ENCODE peak calls at places on chromosomes 7 and 10, in four cellular contexts. N, P, W and T are unnamed samples. For H3K4me1 and H3K27me3, the result is how much of the 10 kb centered on the place peaks cover.

GRCh38 chr10:49457686-49458085 is 61.8 kb upstream of the DRGX start:
- ATAC-seq in N (no peak), P (no peak), W (no peak), T (no peak)

GRCh38 chr7:116687801-116688201 is 15.8 kb downstream of the MET start:
- ATAC-seq in N (no peak), P (peak), W (no peak), T (no peak)

GRCh38 chr7:86930554-86931307 is 128.7 kb downstream of the ELAPOR2 start:
- ATAC-seq in N (no peak), P (no peak), W (no peak), T (no peak)

GRCh38 chr7:1027285-1028043 is 16.9 kb upstream of the GPR146 start:
- ATAC-seq in N (no peak), P (peak), W (no peak), T (no peak)

GRCh38 chr10:105679781-105680180 is 1038.7 kb downstream of the SORCS3 start:
- ATAC-seq in N (no peak), P (no peak), W (no peak), T (no peak)

GRCh38 chr7:55515569-55516279 is 56.6 kb downstream of the VOPP1 start:
- ATAC-seq in N (peak), P (no peak), W (peak), T (peak)

GRCh38 chr7:4943297-4943696 is 15.7 kb downstream of the MMD2 start:
- ATAC-seq in N (no peak), P (no peak), W (no peak), T (no peak)

GRCh38 chr10:119281581-119282071 is 74.3 kb downstream of the GRK5 start:
- ATAC-seq in N (no peak), P (peak), W (peak), T (peak)

GRCh38 chr10:6050801-6051445 is 11.2 kb downstream of the IL2RA start:
- ATAC-seq in N (peak), P (peak), W (peak), T (peak)

GRCh38 chr7:105364748-105365147 is 24.0 kb downstream of the SRPK2 start:
- ATAC-seq in N (no peak), P (no peak), W (peak), T (no peak)

GRCh38 chr7:46949270-46949931 is 632.5 kb downstream of the TNS3 start:
- ATAC-seq in N (no peak), P (no peak), W (no peak), T (no peak)

GRCh38 chr7:107037866-107038598 is 6.5 kb upstream of the PRKAR2B start:
- ATAC-seq in N (no peak), P (peak), W (no peak), T (no peak)

GRCh38 chr7:100674441-100675407 is 1.2 kb downstream of the GNB2 start:
- ATAC-seq in N (peak), P (no peak), W (no peak), T (no peak)

GRCh38 chr7:40986351-40986873 is 716.5 kb downstream of the INHBA start:
- ATAC-seq in N (no peak), P (peak), W (peak), T (peak)

GRCh38 chr10:119817991-119818888 is 54.4 kb downstream of the MCMBP start:
- ATAC-seq in N (no peak), P (peak), W (peak), T (peak)

GRCh38 chr10:48716393-48716792 is 31.7 kb downstream of the WDFY4 start:
- ATAC-seq in N (peak), P (no peak), W (no peak), T (no peak)

GRCh38 chr10:62049815-62050626 is 148.5 kb downstream of the ARID5B start:
- ATAC-seq in N (no peak), P (no peak), W (no peak), T (no peak)
- H3K4me1 ChIP-seq in N (half or more), P (half or more), W (under half), T (under half)

DNA sequence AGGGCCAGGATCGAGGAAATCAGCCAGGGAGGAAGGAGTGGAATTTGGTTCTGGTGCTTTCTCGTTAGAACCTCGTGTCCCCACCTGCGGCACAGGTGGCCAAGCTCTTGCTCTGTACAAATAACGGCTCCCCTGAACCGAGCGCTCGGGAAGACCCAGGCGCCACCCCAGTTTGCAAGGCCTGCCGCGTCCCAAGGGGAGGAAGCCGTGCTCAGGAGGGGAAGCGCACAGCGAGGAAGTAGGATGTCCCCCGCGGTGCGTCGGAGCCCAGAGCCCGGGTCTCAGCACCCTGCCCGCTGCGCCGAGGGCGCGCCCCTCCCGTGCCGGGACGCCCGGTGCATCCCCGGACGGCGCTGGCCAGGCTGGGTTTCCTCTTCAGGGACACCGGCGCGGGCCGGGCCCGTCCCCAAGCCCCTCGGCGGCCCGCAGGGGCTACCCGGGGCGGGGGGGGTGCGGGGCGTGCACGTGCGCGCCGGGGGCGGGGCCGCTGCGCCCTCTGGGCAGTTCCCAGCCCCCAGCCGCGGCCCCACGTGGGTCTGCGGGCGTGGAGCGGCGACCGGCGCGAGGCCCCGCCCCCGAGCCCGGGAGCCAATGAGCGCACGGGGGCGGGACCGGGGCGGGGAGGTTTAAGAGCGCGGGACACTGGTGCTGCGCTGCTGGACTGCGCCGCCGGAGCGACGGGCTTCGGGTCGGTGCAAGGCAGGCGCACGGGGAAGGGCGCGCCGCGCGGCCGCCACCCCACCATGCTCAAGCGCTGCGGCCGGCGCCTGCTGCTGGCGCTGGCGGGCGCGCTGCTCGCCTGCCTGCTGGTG is at the start of gene LFNG:
- ATAC-seq in N (peak), P (peak), W (peak), T (peak)
- TF ChIP-seq POLR2A in N (peak), P (peak), W (peak), T (peak)

GRCh38 chr10:8057636-8058273 is 3.3 kb downstream of the GATA3 start:
- ATAC-seq in N (no peak), P (no peak), W (no peak), T (no peak)
- H3K27me3 ChIP-seq in N (under half), P (under half), W (under half), T (half or more)

GRCh38 chr10:61904711-61905445 is 3.4 kb downstream of the ARID5B start:
- ATAC-seq in N (peak), P (no peak), W (no peak), T (no peak)

GRCh38 chr10:61903991-61904350 is 2.5 kb downstream of the ARID5B start:
- ATAC-seq in N (no peak), P (no peak), W (peak), T (no peak)

GRCh38 chr10:61901829-61902447 is 439 bp downstream of the ARID5B start:
- ATAC-seq in N (no peak), P (peak), W (peak), T (peak)

GRCh38 chr10:61902448-61903183 is 1.1 kb downstream of the ARID5B start:
- ATAC-seq in N (peak), P (peak), W (peak), T (peak)

GRCh38 chr10:61903184-61903990 is 1.9 kb downstream of the ARID5B start:
- ATAC-seq in N (peak), P (peak), W (peak), T (peak)
- H3K4me1 ChIP-seq in N (under half), P (under half), W (under half), T (half or more)

DNA sequence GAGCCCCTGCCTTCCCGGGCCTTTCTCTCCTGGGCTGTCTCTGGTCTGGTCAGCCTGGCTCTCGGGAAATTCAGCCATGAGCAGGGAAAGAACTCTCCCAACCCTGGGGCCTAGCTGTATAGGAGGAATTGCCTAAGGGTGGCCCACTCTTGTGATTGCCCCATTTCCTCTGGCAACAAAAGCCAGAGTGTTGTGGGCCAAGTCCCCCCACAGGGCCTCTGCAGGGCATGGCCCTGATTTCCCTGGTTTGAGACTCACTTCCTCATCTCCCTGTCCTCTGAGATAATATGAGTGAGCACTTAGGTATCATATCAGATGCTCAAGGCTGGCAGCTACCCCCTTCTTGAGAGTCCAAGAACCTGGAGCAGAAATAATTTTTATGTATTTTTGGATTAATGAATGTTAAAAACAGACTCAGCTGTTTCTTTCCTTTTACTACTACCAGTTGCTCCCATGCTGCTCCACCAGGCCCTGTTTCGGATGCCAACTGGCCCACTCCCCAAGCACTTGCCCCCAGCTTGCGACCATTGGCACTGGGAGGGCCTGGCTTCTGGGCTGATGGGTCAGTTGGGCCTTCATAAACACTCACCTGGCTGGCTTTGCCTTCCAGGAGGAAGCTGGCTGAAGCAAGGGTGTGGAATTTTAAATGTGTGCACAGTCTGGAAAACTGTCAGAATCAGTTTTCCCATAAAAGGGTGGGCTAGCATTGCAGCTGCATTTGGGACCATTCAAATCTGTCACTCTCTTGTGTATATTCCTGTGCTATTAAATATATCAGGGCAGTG is 11.4 kb downstream of the IRF5 start:
- ATAC-seq in N (peak), P (peak), W (peak), T (peak)
- TF ChIP-seq POLR2A in N (no peak), P (no peak), W (no peak), T (no peak)

DNA sequence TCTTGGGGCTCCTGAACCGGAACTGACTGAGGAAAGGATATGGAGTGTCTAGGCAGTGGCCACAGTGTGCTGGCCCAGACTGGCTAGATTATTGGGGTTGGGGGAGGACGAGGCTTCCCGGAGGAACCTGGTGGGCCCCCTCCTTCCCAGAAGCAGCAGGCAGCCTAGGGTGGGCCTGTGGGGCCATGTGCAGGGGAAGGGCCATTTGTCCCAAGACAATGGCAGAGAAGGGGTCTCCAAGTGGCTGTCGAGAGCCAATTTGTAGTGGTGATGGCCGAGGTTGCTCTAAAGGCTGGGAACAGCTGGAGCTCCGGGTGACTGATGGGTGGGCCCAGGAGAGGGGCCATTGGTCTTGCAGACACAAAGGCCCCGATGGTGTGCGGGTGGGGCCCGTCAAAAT is 36.2 kb upstream of the PAX2 start:
- ATAC-seq in N (no peak), P (no peak), W (no peak), T (no peak)
- H3K27me3 ChIP-seq in N (under half), P (under half), W (under half), T (half or more)

GRCh38 chr7:24952464-24952863 is 27.5 kb downstream of the OSBPL3 start:
- ATAC-seq in N (peak), P (no peak), W (no peak), T (no peak)

GRCh38 chr7:24948739-24949138 is 31.2 kb downstream of the OSBPL3 start:
- ATAC-seq in N (peak), P (no peak), W (no peak), T (no peak)

GRCh38 chr7:24951441-24951840 is 28.5 kb downstream of the OSBPL3 start:
- ATAC-seq in N (no peak), P (no peak), W (no peak), T (no peak)

GRCh38 chr7:24946467-24946866 is 33.5 kb downstream of the OSBPL3 start:
- ATAC-seq in N (no peak), P (no peak), W (no peak), T (no peak)

DNA sequence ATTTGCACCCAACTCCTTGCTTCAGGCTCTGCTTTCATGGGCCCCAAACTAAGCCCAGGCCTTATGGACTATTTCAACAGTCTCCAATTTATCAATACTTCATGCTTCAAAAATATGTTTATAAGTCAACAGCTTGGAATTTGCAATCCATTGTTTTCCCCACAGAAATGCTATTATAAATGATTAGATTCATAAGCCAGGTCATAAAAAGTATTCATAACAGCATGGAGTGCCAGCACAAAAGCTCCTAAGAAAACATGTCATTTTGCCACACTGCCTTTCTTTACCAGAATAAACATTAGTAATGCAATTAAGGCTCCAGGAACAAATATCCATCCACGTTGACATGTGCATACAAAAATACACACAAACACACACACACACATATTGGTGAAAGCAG is 30.1 kb downstream of the OSBPL3 start:
- ATAC-seq in N (no peak), P (no peak), W (no peak), T (no peak)
- H3K4me1 ChIP-seq in N (under half), P (under half), W (under half), T (under half)

DNA sequence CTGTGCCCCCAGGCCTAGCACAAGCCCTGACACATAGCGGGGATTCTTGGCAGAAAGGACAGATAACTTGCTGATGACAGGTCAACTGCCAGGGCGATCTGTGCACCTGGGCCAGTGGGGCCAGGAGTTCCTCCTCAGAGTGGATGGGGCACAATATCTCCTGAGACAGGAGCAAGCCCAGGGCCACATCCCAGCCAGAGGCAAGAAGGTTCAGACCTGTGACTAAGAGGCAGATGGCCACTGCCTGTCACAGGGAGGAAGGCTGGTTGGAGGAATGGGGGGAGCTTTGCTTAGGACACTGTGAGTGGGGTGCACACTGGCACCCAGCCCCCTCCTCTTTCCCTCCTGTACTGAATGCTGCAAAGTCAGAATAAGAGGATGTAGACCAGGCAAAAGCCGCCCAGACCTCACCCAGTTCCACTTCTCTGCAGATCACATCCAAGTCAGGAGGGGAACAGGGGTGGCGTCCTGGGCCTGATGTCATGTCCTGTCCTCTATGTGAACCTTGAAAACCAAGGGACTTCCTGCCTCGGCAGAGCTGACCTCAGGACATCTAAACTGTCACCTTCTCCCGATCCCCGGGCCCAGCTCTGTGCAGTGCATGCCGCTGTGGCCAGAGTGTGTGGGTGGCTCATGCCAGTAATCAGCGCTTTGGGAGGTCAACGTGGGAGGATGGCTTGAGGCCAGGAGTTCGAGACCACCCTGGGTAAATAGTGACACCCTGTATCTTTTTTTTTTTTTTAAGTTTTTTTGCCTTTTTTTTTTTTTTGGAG is 1.3 kb downstream of the GUSB start:
- ATAC-seq in N (peak), P (peak), W (peak), T (peak)
- TF ChIP-seq POLR2A in N (peak), P (no peak), W (peak), T (no peak)